ENCODE peak calls at places on chromosomes 2 and 18, in ten cellular contexts. U is LoVo; P is MV-4-11; E is dermis blood vessel endothelial cell; Z is GM03348; M is stimulated activated CD8-positive, alpha-beta memory T cell treated with anti-CD3 and anti-CD28 coated beads, Interleukin-7, amount 100 ng/mL, for 24 hours; K is central memory CD4-positive, alpha-beta T cell; T is tibial nerve; N is iPS-NIHi11; W is A549. Q is an unnamed sample.

GRCh38 chr18:58192519-58192918 is 148.5 kb downstream of the NEDD4L start:
- DNase-seq in U (no peak), P (no peak), E (no peak), Z (no peak), M (no peak), K (no peak), T (no peak), N (no peak), W (no peak), Q (no peak)

GRCh38 chr2:212863185-212863588 is 288.2 kb downstream of the IKZF2 start:
- DNase-seq in U (peak), P (peak), E (peak), Z (no peak), M (peak), K (no peak), T (no peak), N (peak), W (peak), Q (peak)

GRCh38 chr2:166314022-166314759 is 61.6 kb downstream of the SCN9A start:
- DNase-seq in U (no peak), P (no peak), E (no peak), Z (peak), M (no peak), K (no peak), T (no peak), N (no peak), W (peak), Q (no peak)

GRCh38 chr2:126270587-126270986 is 385.4 kb upstream of the GYPC start:
- DNase-seq in U (no peak), P (no peak), E (no peak), Z (no peak), M (no peak), K (no peak), T (no peak), N (no peak), W (no peak), Q (no peak)

GRCh38 chr2:40416486-40416885 is 35.4 kb downstream of the SLC8A1 start:
- DNase-seq in U (no peak), P (no peak), E (no peak), Z (no peak), M (no peak), K (no peak), T (no peak), N (no peak), W (no peak), Q (no peak)

GRCh38 chr2:18708203-18708602 is 118.8 kb upstream of the NT5C1B start:
- DNase-seq in U (no peak), P (no peak), E (no peak), Z (no peak), M (no peak), K (no peak), T (no peak), N (no peak), W (no peak), Q (no peak)

GRCh38 chr2:10716581-10716980 is 4.8 kb upstream of the ATP6V1C2 start:
- DNase-seq in U (no peak), P (peak), E (no peak), Z (no peak), M (no peak), K (no peak), T (no peak), N (no peak), W (no peak), Q (no peak)

GRCh38 chr2:140506606-140507005 is 1624.2 kb downstream of the LRP1B start:
- DNase-seq in U (no peak), P (no peak), E (no peak), Z (no peak), M (no peak), K (no peak), T (no peak), N (no peak), W (peak), Q (no peak)

GRCh38 chr2:223415071-223415470 is 187.1 kb downstream of the SCG2 start:
- DNase-seq in U (no peak), P (no peak), E (no peak), Z (no peak), M (no peak), K (no peak), T (no peak), N (no peak), W (no peak), Q (no peak)

GRCh38 chr2:237090906-237091305 is 5.2 kb downstream of the COPS8 start:
- DNase-seq in U (no peak), P (no peak), E (no peak), Z (no peak), M (no peak), K (no peak), T (no peak), N (no peak), W (no peak), Q (no peak)

GRCh38 chr2:171181067-171182049 is 20.7 kb upstream of the TLK1 start:
- DNase-seq in U (no peak), P (no peak), E (no peak), Z (no peak), M (no peak), K (no peak), T (no peak), N (no peak), W (no peak), Q (no peak)

GRCh38 chr18:371616-371998 is 103.8 kb upstream of the THOC1 start:
- DNase-seq in U (no peak), P (peak), E (no peak), Z (no peak), M (no peak), K (no peak), T (no peak), N (no peak), W (no peak), Q (no peak)

GRCh38 chr2:49271060-49271665 is 116.8 kb upstream of the FSHR start:
- DNase-seq in U (no peak), P (no peak), E (no peak), Z (no peak), M (no peak), K (no peak), T (no peak), N (no peak), W (no peak), Q (peak)

GRCh38 chr2:27956895-27957294 is 66.4 kb downstream of the BABAM2 start:
- DNase-seq in U (no peak), P (peak), E (no peak), Z (peak), M (no peak), K (no peak), T (no peak), N (no peak), W (no peak), Q (no peak)

GRCh38 chr2:28224648-28225471 is 167.8 kb upstream of the FOSL2 start:
- DNase-seq in U (peak), P (peak), E (no peak), Z (peak), M (no peak), K (no peak), T (no peak), N (no peak), W (no peak), Q (peak)

GRCh38 chr2:195363496-195363895 is 293.5 kb upstream of the SLC39A10 start:
- DNase-seq in U (no peak), P (no peak), E (no peak), Z (peak), M (no peak), K (no peak), T (no peak), N (no peak), W (peak), Q (no peak)